ENCODE peak calls at places on chromosomes 2 and 18, in five cellular contexts. P is upper lobe of left lung, N is K562, F is HepG2, B is stomach. U is an unnamed sample. For H3K36me3, the result is how much of the 10 kb centered on the place peaks cover.

GRCh38 chr18:42336139-42336538 is 381.1 kb downstream of the PIK3C3 start:
- DNase-seq in P (no peak), N (no peak), F (no peak), B (no peak), U (no peak)

GRCh38 chr2:232348936-232349335 is 29.6 kb upstream of the ALPP start:
- DNase-seq in P (no peak), N (no peak), F (no peak), B (peak), U (no peak)

GRCh38 chr2:67561411-67561965 is 164.4 kb downstream of the ETAA1 start:
- DNase-seq in P (no peak), N (no peak), F (no peak), B (peak), U (no peak)

GRCh38 chr2:229572434-229573338 is 141.7 kb downstream of the DNER start:
- DNase-seq in P (no peak), N (no peak), F (no peak), B (no peak), U (no peak)

GRCh38 chr2:66024396-66024795 is 410.5 kb upstream of the MEIS1 start:
- DNase-seq in P (no peak), N (no peak), F (peak), B (no peak), U (no peak)

GRCh38 chr2:215973954-215974699 is 39.2 kb downstream of the MREG start:
- DNase-seq in P (peak), N (no peak), F (no peak), B (no peak), U (no peak)

GRCh38 chr2:218003265-218003950 is 613 bp upstream of the TNS1 start:
- DNase-seq in P (no peak), N (no peak), F (no peak), B (no peak), U (no peak)

GRCh38 chr2:69767034-69767433 is 25.1 kb downstream of the ANXA4 start:
- DNase-seq in P (no peak), N (no peak), F (no peak), B (no peak), U (no peak)

GRCh38 chr2:132850688-132851087 is 180.7 kb upstream of the LYPD1 start:
- DNase-seq in P (no peak), N (no peak), F (no peak), B (no peak), U (no peak)

GRCh38 chr2:111052621-111053020 is 68.1 kb upstream of the BCL2L11 start:
- DNase-seq in P (no peak), N (no peak), F (no peak), B (no peak), U (no peak)

GRCh38 chr2:200735061-200735460 is 76.6 kb upstream of the BZW1 start:
- DNase-seq in P (no peak), N (no peak), F (no peak), B (no peak), U (no peak)

GRCh38 chr2:240965905-240966456 is 32.4 kb upstream of the SNED1 start:
- DNase-seq in P (no peak), N (no peak), F (no peak), B (peak), U (peak)

DNA sequence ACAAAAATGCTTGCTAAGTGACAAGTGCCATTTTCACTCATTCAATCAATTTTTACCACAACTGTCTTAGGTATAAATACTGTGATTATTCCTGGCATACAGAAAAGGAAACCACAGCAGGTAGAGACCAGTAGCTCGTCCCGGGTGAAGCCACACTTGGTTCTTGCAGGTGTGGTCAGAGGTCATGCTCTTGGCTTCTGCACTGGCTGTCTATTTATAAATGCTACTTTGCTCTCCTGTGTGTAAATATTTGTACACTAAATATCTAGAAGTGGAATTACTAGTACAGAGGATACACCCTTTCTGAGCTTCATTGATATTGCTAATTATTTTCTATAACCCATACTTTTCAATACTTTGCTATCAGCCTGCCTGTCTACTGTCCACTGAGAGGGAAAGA is 284.6 kb downstream of the MYT1L start:
- DNase-seq in P (no peak), N (no peak), F (no peak), B (no peak), U (no peak)
- TF ChIP-seq EP300 in P (no peak), N (no peak), F (no peak), B (no peak), U (no peak)

GRCh38 chr18:26052497-26052896 is 37.9 kb downstream of the SS18 start:
- DNase-seq in P (no peak), N (no peak), F (no peak), B (no peak), U (no peak)
- H3K36me3 ChIP-seq in P (half or more), N (half or more), F (under half), B (half or more), U (under half)

GRCh38 chr2:139296672-139297209 is 516.6 kb upstream of the NXPH2 start:
- DNase-seq in P (no peak), N (no peak), F (no peak), B (no peak), U (no peak)
- TF ChIP-seq EP300 in P (no peak), N (no peak), F (no peak), B (no peak), U (no peak)

DNA sequence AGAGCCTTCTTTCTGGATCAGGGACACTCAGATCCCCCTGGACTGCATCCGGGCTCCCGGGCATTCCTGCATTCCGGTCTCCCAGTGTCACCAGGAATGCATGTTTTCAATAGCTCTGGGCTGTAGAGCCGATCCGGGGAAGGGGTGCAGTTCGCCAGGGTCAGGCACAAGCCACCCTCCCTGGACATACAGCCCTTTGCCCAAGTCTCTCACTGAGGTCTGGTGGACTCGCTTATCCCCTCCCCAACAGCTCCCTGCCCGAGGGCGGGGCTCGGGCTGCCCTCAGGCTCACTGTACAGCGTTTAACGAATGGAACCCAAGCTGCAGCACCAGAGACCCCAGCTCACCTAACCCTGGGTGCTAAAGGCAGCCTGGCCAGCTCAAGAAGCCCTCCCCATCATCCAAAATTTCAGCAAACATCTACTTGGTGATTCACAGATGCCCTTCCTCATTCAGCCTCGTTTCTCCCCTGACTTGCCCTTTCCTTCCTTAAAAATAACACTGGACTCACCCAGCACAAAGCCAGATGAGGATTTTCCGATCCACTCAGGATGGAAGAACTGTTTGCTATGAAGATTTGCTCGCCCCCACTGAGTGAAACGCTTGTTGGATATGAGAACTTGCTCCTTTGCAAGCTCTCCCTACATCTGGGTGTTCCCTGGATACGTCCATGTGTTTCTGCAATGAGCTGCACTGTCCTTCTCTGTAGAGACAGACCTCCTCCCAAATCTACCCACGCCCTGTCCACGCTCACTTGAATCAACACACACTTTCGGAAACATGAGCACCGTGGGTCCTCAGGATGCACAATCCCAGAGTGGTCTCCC is 58.1 kb downstream of the PXDN start:
- DNase-seq in P (no peak), N (no peak), F (no peak), B (no peak), U (no peak)
- H3K36me3 ChIP-seq in P (under half), N (under half), F (under half), B (under half), U (half or more)

GRCh38 chr2:8412082-8412481 is 269.8 kb upstream of the ID2 start:
- DNase-seq in P (no peak), N (no peak), F (peak), B (peak), U (no peak)

GRCh38 chr2:8409461-8410260 is 272.2 kb upstream of the ID2 start:
- DNase-seq in P (no peak), N (no peak), F (no peak), B (no peak), U (no peak)

GRCh38 chr2:8406271-8406670 is 275.6 kb upstream of the ID2 start:
- DNase-seq in P (no peak), N (no peak), F (no peak), B (no peak), U (no peak)

GRCh38 chr2:8407332-8407731 is 274.5 kb upstream of the ID2 start:
- DNase-seq in P (no peak), N (no peak), F (no peak), B (no peak), U (no peak)

GRCh38 chr2:8408560-8409460 is 273.0 kb upstream of the ID2 start:
- DNase-seq in P (no peak), N (no peak), F (no peak), B (no peak), U (no peak)
- TF ChIP-seq EP300 in P (no peak), N (no peak), F (no peak), B (no peak), U (no peak)

DNA sequence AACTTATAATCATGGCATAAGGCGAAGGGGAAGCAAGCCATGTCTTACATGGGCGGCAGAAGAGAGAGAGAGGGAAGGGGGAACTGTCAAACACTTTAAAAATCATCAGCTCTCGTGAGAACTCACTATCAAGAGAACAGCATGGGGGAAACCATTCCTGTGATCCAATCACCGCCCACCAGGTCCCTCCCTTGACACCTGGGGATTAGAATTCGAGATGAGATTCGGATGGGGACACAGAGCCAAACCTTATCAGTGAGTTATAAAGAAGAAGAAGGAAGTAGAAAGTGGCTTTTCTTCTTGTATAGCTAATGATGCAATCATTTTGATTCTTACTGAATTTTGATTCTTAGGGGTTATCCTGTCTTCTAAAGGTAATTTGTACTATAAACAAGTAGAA is 51.4 kb downstream of the SMCHD1 start:
- DNase-seq in P (no peak), N (no peak), F (no peak), B (no peak), U (no peak)
- H3K36me3 ChIP-seq in P (half or more), N (half or more), F (under half), B (half or more), U (half or more)

DNA sequence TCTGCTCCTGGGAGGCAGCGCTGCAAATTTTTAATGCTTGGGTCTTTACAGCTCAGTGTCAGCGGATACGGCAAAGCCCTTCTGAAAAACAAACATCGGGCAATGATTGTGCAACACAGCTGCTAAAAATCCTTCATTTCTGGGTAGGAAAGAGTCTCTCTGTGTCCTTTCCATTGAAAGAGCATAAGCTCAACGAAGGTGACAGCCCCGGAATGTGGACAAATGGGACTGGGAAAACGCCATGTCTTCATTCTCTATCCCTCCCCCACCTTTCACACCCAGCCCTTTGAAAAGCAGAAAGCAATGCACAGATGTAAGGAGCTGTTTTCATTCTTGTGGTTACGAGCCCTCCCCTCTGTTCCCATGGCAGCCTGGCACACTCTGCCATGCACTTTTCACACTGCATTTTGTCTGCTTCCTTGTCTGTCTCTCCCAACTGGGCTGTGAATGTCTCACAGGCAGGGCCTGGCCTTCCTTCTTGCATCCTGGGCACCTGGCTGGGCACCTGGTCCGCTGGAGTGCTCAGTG is 16.1 kb downstream of the TMEM177 start:
- DNase-seq in P (peak), N (no peak), F (peak), B (no peak), U (no peak)
- TF ChIP-seq EP300 in P (no peak), N (no peak), F (no peak), B (no peak), U (no peak)

GRCh38 chr18:323253-323622 is 55.4 kb upstream of the THOC1 start:
- DNase-seq in P (no peak), N (no peak), F (peak), B (no peak), U (no peak)

GRCh38 chr18:331231-331771 is 63.5 kb upstream of the THOC1 start:
- DNase-seq in P (peak), N (no peak), F (no peak), B (no peak), U (no peak)

GRCh38 chr18:321839-322467 is 54.1 kb upstream of the THOC1 start:
- DNase-seq in P (no peak), N (no peak), F (no peak), B (no peak), U (no peak)

GRCh38 chr18:328928-329327 is 61.1 kb upstream of the THOC1 start:
- DNase-seq in P (no peak), N (no peak), F (no peak), B (no peak), U (no peak)

DNA sequence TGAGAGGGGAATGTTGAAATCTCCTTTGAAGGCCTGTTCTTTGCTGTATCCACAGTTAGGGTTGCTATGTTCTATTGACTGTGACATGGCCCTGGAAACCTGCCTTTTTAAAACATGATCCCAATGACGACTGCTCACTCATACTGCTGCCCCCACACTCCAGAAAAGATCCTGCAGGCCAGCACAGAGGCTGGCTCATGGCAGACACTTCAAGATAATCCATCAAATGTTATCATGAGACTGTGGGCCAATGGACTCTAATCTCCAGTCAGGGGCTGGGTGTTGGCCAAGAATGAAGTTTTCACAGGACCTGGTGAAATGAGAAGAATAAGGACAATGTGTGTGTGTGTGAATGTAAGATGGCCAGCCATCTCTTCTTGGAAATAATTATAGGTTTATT is 59.0 kb upstream of the THOC1 start:
- DNase-seq in P (no peak), N (no peak), F (no peak), B (no peak), U (no peak)
- H3K36me3 ChIP-seq in P (under half), N (under half), F (under half), B (under half), U (under half)

GRCh38 chr18:26579941-26580618 is 31.7 kb upstream of the KCTD1 start:
- DNase-seq in P (peak), N (no peak), F (peak), B (peak), U (no peak)
- TF ChIP-seq EP300 in P (no peak), N (no peak), F (no peak), B (no peak), U (no peak)